ENCODE peak calls at places on chromosome 15, in five cellular contexts. Z, X, L, C and P are unnamed samples.
A peak's percentile ranks its signal among the peaks of the same experiment; 100 is the strongest.

GRCh38 chr15:65370885-65371284 is 6.9 kb downstream of the IGDCC3 start:
- DNase-seq in Z (no peak), X (no peak), L (no peak), C (no peak), P (no peak)

GRCh38 chr15:63834500-63835210 is 907 bp upstream of the HERC1 start:
- DNase-seq in Z (no peak), X (no peak), L (no peak), C (no peak), P (no peak)

GRCh38 chr15:74889882-74890768 is at the start of gene MPI:
- DNase-seq in Z (peak; percentile 81), X (peak; percentile 96), L (peak; percentile 79), C (peak; percentile 97), P (peak; percentile 79)

GRCh38 chr15:65054333-65055200 is 9.4 kb downstream of the SLC51B start:
- DNase-seq in Z (peak; percentile 37), X (peak; percentile 85), L (peak; percentile 43), C (peak; percentile 72), P (peak; percentile 16)

GRCh38 chr15:53917109-53917508 is 61.1 kb upstream of the UNC13C start:
- DNase-seq in Z (no peak), X (no peak), L (no peak), C (no peak), P (no peak)

GRCh38 chr15:60077581-60078359 is 73.7 kb downstream of the FOXB1 start:
- DNase-seq in Z (no peak), X (peak; percentile 28), L (no peak), C (no peak), P (no peak)

GRCh38 chr15:64246364-64247189 is 83.8 kb upstream of the PPIB start:
- DNase-seq in Z (peak; percentile 7), X (peak; percentile 34), L (no peak), C (no peak), P (no peak)

GRCh38 chr15:88465633-88466219 is 1.5 kb downstream of the MRPL46 start:
- DNase-seq in Z (no peak), X (no peak), L (no peak), C (no peak), P (no peak)

GRCh38 chr15:68431792-68432401 is at the start of gene ITGA11:
- DNase-seq in Z (no peak), X (peak; percentile 90), L (no peak), C (peak; percentile 48), P (no peak)

GRCh38 chr15:34064443-34064842 is 25.4 kb upstream of the AVEN start:
- DNase-seq in Z (no peak), X (no peak), L (no peak), C (no peak), P (no peak)

GRCh38 chr15:70195808-70196304 is 98.1 kb upstream of the TLE3 start:
- DNase-seq in Z (peak; percentile 78), X (no peak), L (no peak), C (no peak), P (no peak)

GRCh38 chr15:78084359-78084750 is 6.8 kb upstream of the TBC1D2B start:
- DNase-seq in Z (no peak), X (no peak), L (no peak), C (no peak), P (no peak)

GRCh38 chr15:55133972-55134371 is 62.8 kb downstream of the RSL24D1 start:
- DNase-seq in Z (no peak), X (peak; percentile 1), L (no peak), C (no peak), P (no peak)

GRCh38 chr15:90142216-90143175 is 40.2 kb upstream of the IDH2 start:
- DNase-seq in Z (no peak), X (no peak), L (peak; percentile 41), C (no peak), P (peak; percentile 61)

GRCh38 chr15:59002418-59002859 is 15.0 kb downstream of the RNF111 start:
- DNase-seq in Z (no peak), X (no peak), L (no peak), C (no peak), P (no peak)

GRCh38 chr15:59367022-59367451 is 5.6 kb downstream of the MYO1E start:
- DNase-seq in Z (no peak), X (no peak), L (no peak), C (no peak), P (no peak)

GRCh38 chr15:90871097-90871715 is 2.8 kb downstream of the FURIN start:
- DNase-seq in Z (no peak), X (peak; percentile 62), L (no peak), C (peak; percentile 54), P (no peak)

GRCh38 chr15:88505721-88506120 is 38.2 kb downstream of the MRPS11 start:
- DNase-seq in Z (no peak), X (no peak), L (no peak), C (no peak), P (no peak)

GRCh38 chr15:73331991-73332925 is 36.5 kb downstream of the HCN4 start:
- DNase-seq in Z (no peak), X (no peak), L (no peak), C (no peak), P (no peak)

GRCh38 chr15:86915811-86916331 is 836.2 kb downstream of the AGBL1 start:
- DNase-seq in Z (peak; percentile 37), X (peak; percentile 76), L (no peak), C (peak; percentile 46), P (no peak)

GRCh38 chr15:32691316-32692032 is 26.3 kb upstream of the GREM1 start:
- DNase-seq in Z (no peak), X (no peak), L (no peak), C (no peak), P (no peak)

GRCh38 chr15:66036859-66037258 is 167.6 kb downstream of the RAB11A start:
- DNase-seq in Z (no peak), X (no peak), L (no peak), C (no peak), P (no peak)

GRCh38 chr15:89926158-89926557 is 13.4 kb upstream of the ARPIN start:
- DNase-seq in Z (no peak), X (no peak), L (no peak), C (no peak), P (no peak)

GRCh38 chr15:48332642-48333034 is 1.4 kb downstream of the DUT start:
- DNase-seq in Z (no peak), X (peak; percentile 27), L (no peak), C (no peak), P (no peak)

GRCh38 chr15:96109820-96110219 is 220.7 kb upstream of the NR2F2 start:
- DNase-seq in Z (no peak), X (no peak), L (no peak), C (no peak), P (no peak)

GRCh38 chr15:69031013-69032001 is 16.8 kb downstream of the NOX5 start:
- DNase-seq in Z (no peak), X (peak; percentile 91), L (no peak), C (peak; percentile 61), P (no peak)

GRCh38 chr15:74725845-74726773 is 781 bp upstream of the CYP1A1 start:
- DNase-seq in Z (no peak), X (peak; percentile 82), L (peak; percentile 40), C (peak; percentile 59), P (peak; percentile 26)

GRCh38 chr15:39172380-39173281 is 408.2 kb upstream of the THBS1 start:
- DNase-seq in Z (peak; percentile 12), X (no peak), L (no peak), C (no peak), P (no peak)

GRCh38 chr15:85785887-85786777 is 8.6 kb downstream of the KLHL25 start:
- DNase-seq in Z (no peak), X (no peak), L (no peak), C (no peak), P (no peak)

GRCh38 chr15:62066663-62067447 is at the start of gene C2CD4A:
- DNase-seq in Z (peak; percentile 49), X (peak; percentile 97), L (peak; percentile 53), C (peak; percentile 28), P (peak; percentile 48)